ENCODE peak calls at places on chromosomes 12 and 14, in nine cellular contexts. O, J, G, S, V, E, Q, X and A are unnamed samples.
A peak's percentile ranks its signal among the peaks of the same experiment; 100 is the strongest.

GRCh38 chr12:91529829-91530228 is 347.2 kb upstream of the DCN start:
- DNase-seq in O (no peak), J (peak; percentile 18), G (no peak), S (no peak), V (no peak), E (no peak), Q (no peak), X (no peak), A (peak; percentile 11)

GRCh38 chr12:106519587-106519986 is 63.2 kb upstream of the RFX4 start:
- DNase-seq in O (peak; percentile 70), J (no peak), G (no peak), S (no peak), V (no peak), E (no peak), Q (no peak), X (no peak), A (peak; percentile 47)

GRCh38 chr14:69260246-69260978 is 454 bp downstream of the GALNT16 start:
- DNase-seq in O (peak; percentile 4), J (no peak), G (no peak), S (no peak), V (no peak), E (no peak), Q (no peak), X (no peak), A (no peak)

GRCh38 chr12:9143929-9144328 is 28.2 kb upstream of the A2M start:
- DNase-seq in O (no peak), J (no peak), G (no peak), S (no peak), V (no peak), E (no peak), Q (no peak), X (no peak), A (no peak)

GRCh38 chr14:89190779-89191513 is 226.1 kb downstream of the FOXN3 start:
- DNase-seq in O (no peak), J (no peak), G (no peak), S (no peak), V (no peak), E (no peak), Q (no peak), X (no peak), A (no peak)

GRCh38 chr12:65123435-65124063 is 2.4 kb upstream of the WIF1 start:
- DNase-seq in O (peak; percentile 37), J (peak; percentile 56), G (no peak), S (no peak), V (no peak), E (no peak), Q (no peak), X (peak; percentile 56), A (peak; percentile 53)

GRCh38 chr12:109760930-109761630 is 47.5 kb downstream of the FAM222A start:
- DNase-seq in O (no peak), J (no peak), G (no peak), S (no peak), V (no peak), E (peak; percentile 40), Q (peak; percentile 54), X (no peak), A (no peak)

GRCh38 chr14:102848830-102849521 is 71.7 kb downstream of the TRAF3 start:
- DNase-seq in O (no peak), J (peak; percentile 44), G (peak; percentile 51), S (peak; percentile 65), V (no peak), E (peak; percentile 67), Q (peak; percentile 71), X (no peak), A (no peak)

GRCh38 chr14:75422169-75422568 is 5.7 kb upstream of the JDP2 start:
- DNase-seq in O (peak; percentile 92), J (peak; percentile 85), G (no peak), S (no peak), V (no peak), E (no peak), Q (no peak), X (no peak), A (no peak)

GRCh38 chr12:40312196-40312595 is 87.4 kb downstream of the LRRK2 start:
- DNase-seq in O (no peak), J (no peak), G (no peak), S (no peak), V (no peak), E (no peak), Q (no peak), X (no peak), A (no peak)

GRCh38 chr12:21939435-21939834 is 1.8 kb downstream of the ABCC9 start:
- DNase-seq in O (no peak), J (no peak), G (no peak), S (no peak), V (no peak), E (no peak), Q (no peak), X (no peak), A (no peak)

GRCh38 chr12:109281452-109281851 is 27.6 kb downstream of the FOXN4 start:
- DNase-seq in O (no peak), J (no peak), G (no peak), S (no peak), V (no peak), E (no peak), Q (no peak), X (no peak), A (no peak)

GRCh38 chr14:95515080-95515489 is 1.4 kb downstream of the SYNE3 start:
- DNase-seq in O (no peak), J (no peak), G (no peak), S (no peak), V (no peak), E (peak; percentile 58), Q (peak; percentile 78), X (no peak), A (peak; percentile 48)

GRCh38 chr12:9883175-9883574 is 1.9 kb downstream of the KLRF2 start:
- DNase-seq in O (no peak), J (peak; percentile 26), G (no peak), S (no peak), V (no peak), E (no peak), Q (no peak), X (no peak), A (peak; percentile 35)

GRCh38 chr12:120677765-120678473 is 9.0 kb upstream of the MLEC start:
- DNase-seq in O (no peak), J (peak; percentile 67), G (no peak), S (no peak), V (no peak), E (peak; percentile 58), Q (no peak), X (peak; percentile 87), A (peak; percentile 56)

GRCh38 chr14:75283884-75284563 is 5.4 kb downstream of the FOS start:
- DNase-seq in O (peak; percentile 51), J (no peak), G (peak; percentile 68), S (peak; percentile 78), V (no peak), E (peak; percentile 78), Q (peak; percentile 84), X (no peak), A (peak; percentile 86)

GRCh38 chr12:70664463-70664862 is 27.2 kb upstream of the PTPRB start:
- DNase-seq in O (no peak), J (no peak), G (no peak), S (no peak), V (no peak), E (no peak), Q (no peak), X (no peak), A (peak; percentile 39)

GRCh38 chr14:61607570-61608244 is 87.6 kb upstream of the HIF1A start:
- DNase-seq in O (no peak), J (no peak), G (no peak), S (no peak), V (no peak), E (no peak), Q (no peak), X (peak; percentile 16), A (no peak)
- TF ChIP-seq CTCF in O (no peak), J (no peak), G (no peak), S (no peak), V (no peak), E (no peak), Q (no peak), X (peak; percentile 4), A (no peak)

GRCh38 chr14:64217747-64218146 is 76.4 kb downstream of the ESR2 start:
- DNase-seq in O (no peak), J (no peak), G (no peak), S (no peak), V (no peak), E (no peak), Q (no peak), X (no peak), A (no peak)
- H3K4me3 ChIP-seq in O (no peak overlapping the region), J (no peak overlapping the region), G (no peak overlapping the region), S (no peak overlapping the region), V (no peak overlapping the region), E (no peak overlapping the region), Q (no peak overlapping the region), X (no peak overlapping the region), A (no peak overlapping the region)

GRCh38 chr12:1591029-1591428 is 3.4 kb downstream of the FBXL14 start:
- DNase-seq in O (no peak), J (peak; percentile 73), G (no peak), S (peak; percentile 37), V (no peak), E (peak; percentile 58), Q (no peak), X (peak; percentile 42), A (peak; percentile 50)
- TF ChIP-seq CTCF in O (peak; percentile 6), J (peak; percentile 35), G (no peak), S (peak; percentile 17), V (no peak), E (no peak), Q (no peak), X (no peak), A (peak; percentile 22)

GRCh38 chr14:92644601-92645515 is 103.6 kb downstream of the LGMN start:
- DNase-seq in O (no peak), J (no peak), G (no peak), S (no peak), V (no peak), E (no peak), Q (no peak), X (no peak), A (no peak)

GRCh38 chr14:92649066-92649465 is 99.4 kb downstream of the LGMN start:
- DNase-seq in O (no peak), J (no peak), G (no peak), S (no peak), V (no peak), E (no peak), Q (no peak), X (no peak), A (no peak)

GRCh38 chr14:92647499-92648279 is 100.7 kb downstream of the LGMN start:
- DNase-seq in O (peak; percentile 59), J (peak; percentile 70), G (no peak), S (no peak), V (no peak), E (no peak), Q (no peak), X (no peak), A (peak; percentile 40)

GRCh38 chr14:92645841-92646478 is 102.5 kb downstream of the LGMN start:
- DNase-seq in O (peak; percentile 92), J (peak; percentile 92), G (peak; percentile 32), S (no peak), V (no peak), E (no peak), Q (no peak), X (no peak), A (peak; percentile 75)

DNA sequence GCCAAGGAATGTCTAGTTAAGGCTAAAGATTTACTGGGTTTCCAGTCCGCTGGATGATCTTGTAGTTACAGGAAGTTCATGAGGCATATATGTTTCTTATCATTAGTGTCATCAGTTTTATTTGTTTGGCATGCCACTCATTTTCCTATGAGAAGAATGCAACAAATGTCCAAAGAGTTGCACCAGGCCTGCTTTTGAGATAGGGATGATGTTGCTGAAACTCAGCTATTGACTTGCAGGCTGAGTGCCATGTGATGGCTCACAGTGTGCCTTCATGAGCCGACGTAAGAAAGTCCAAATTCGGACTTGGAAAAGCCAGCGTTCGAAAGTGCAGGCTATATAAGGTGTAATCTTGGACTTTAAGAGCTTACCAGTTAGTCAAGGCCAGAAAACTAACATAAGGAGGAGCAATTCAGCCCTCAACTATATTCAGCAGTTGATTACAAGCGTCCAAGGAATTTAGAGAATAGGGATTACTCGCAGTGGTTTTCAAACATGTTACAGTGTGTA is 101.4 kb downstream of the LGMN start:
- DNase-seq in O (peak; percentile 94), J (peak; percentile 86), G (no peak), S (peak; percentile 46), V (no peak), E (no peak), Q (peak; percentile 94), X (no peak), A (peak; percentile 95)
- H3K4me3 ChIP-seq in O (no peak overlapping the region), J (no peak overlapping the region), G (no peak overlapping the region), S (no peak overlapping the region), V (no peak overlapping the region), E (no peak overlapping the region), Q (no peak overlapping the region), X (no peak overlapping the region), A (no peak overlapping the region)